ENCODE peak calls at places on chromosome 1, in ten cellular contexts. S is CD8-positive, alpha-beta memory T cell; F is Panc1; Y is K562; J is Karpas-422; N is IMR-90; Z is tibial nerve; D is esophagus squamous epithelium; X is body of pancreas; U is A549. H is an unnamed sample. For H3K4me1, the result is how much of the 10 kb centered on the place peaks cover.

GRCh38 chr1:20616468-20617156 is 16.6 kb upstream of the PINK1 start:
- DNase-seq in S (no peak), F (no peak), Y (no peak), J (peak), N (peak), Z (no peak), D (no peak), X (no peak), U (no peak), H (no peak)

GRCh38 chr1:27109103-27109822 is 45.7 kb downstream of the SLC9A1 start:
- DNase-seq in S (no peak), F (no peak), Y (peak), J (peak), N (no peak), Z (no peak), D (no peak), X (no peak), U (peak), H (no peak)

GRCh38 chr1:212178830-212179370 is 106.3 kb upstream of the PPP2R5A start:
- DNase-seq in S (no peak), F (no peak), Y (no peak), J (peak), N (peak), Z (no peak), D (no peak), X (no peak), U (no peak), H (no peak)

GRCh38 chr1:23613191-23614126 is 54.2 kb upstream of the ID3 start:
- DNase-seq in S (peak), F (no peak), Y (no peak), J (no peak), N (no peak), Z (no peak), D (no peak), X (no peak), U (no peak), H (no peak)

GRCh38 chr1:205484985-205485967 is 19.2 kb upstream of the CDK18 start:
- DNase-seq in S (peak), F (no peak), Y (peak), J (peak), N (peak), Z (peak), D (no peak), X (peak), U (peak), H (peak)

GRCh38 chr1:234955107-234955731 is 173.4 kb downstream of the TOMM20 start:
- DNase-seq in S (no peak), F (no peak), Y (no peak), J (no peak), N (peak), Z (no peak), D (no peak), X (peak), U (no peak), H (peak)

GRCh38 chr1:204584699-204585372 is 68.6 kb downstream of the MDM4 start:
- DNase-seq in S (peak), F (no peak), Y (no peak), J (peak), N (no peak), Z (no peak), D (no peak), X (no peak), U (no peak), H (no peak)

GRCh38 chr1:43507296-43508295 is 23.1 kb upstream of the PTPRF start:
- DNase-seq in S (no peak), F (no peak), Y (no peak), J (no peak), N (no peak), Z (no peak), D (no peak), X (no peak), U (no peak), H (no peak)

GRCh38 chr1:17777330-17777729 is 22.2 kb downstream of the ACTL8 start:
- DNase-seq in S (no peak), F (no peak), Y (no peak), J (no peak), N (no peak), Z (no peak), D (no peak), X (no peak), U (no peak), H (no peak)

GRCh38 chr1:84387480-84388163 is 10.7 kb upstream of the DNASE2B start:
- DNase-seq in S (no peak), F (no peak), Y (no peak), J (peak), N (no peak), Z (no peak), D (no peak), X (no peak), U (no peak), H (no peak)

GRCh38 chr1:212287261-212287895 is 2.2 kb downstream of the PPP2R5A start:
- DNase-seq in S (no peak), F (no peak), Y (no peak), J (peak), N (no peak), Z (no peak), D (no peak), X (no peak), U (no peak), H (no peak)

GRCh38 chr1:30734106-30734505 is 10.7 kb upstream of the MATN1 start:
- DNase-seq in S (no peak), F (no peak), Y (no peak), J (no peak), N (no peak), Z (no peak), D (no peak), X (no peak), U (no peak), H (no peak)

GRCh38 chr1:221437171-221437570 is 304.7 kb downstream of the DUSP10 start:
- DNase-seq in S (no peak), F (no peak), Y (no peak), J (no peak), N (peak), Z (no peak), D (no peak), X (no peak), U (no peak), H (no peak)

GRCh38 chr1:174134000-174134659 is 25.2 kb upstream of the RABGAP1L start:
- DNase-seq in S (no peak), F (no peak), Y (no peak), J (peak), N (no peak), Z (no peak), D (no peak), X (no peak), U (no peak), H (no peak)

GRCh38 chr1:201896951-201897391 is 8.3 kb downstream of the SHISA4 start:
- DNase-seq in S (no peak), F (no peak), Y (no peak), J (no peak), N (peak), Z (no peak), D (no peak), X (no peak), U (peak), H (peak)

DNA sequence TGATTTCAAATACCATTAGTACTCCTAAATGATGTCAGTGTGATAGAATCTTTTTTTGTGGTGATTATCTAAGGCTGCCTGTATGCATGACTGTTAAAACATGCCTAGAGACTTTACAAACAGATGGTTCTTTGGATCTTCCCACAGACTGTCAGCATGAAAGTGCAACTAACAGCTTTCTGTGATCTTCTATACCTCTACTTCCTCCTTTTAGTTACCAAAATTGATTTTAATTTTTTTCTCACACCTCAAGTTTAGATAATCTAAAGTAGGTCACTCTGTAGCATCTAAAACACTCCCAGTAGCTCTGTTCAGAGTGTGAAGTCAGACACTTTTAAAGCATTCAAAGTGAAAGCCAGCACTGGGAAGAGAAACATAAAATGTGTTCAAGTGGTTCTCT is 534.5 kb downstream of the PTPRC start:
- DNase-seq in S (peak), F (no peak), Y (no peak), J (no peak), N (peak), Z (no peak), D (no peak), X (no peak), U (no peak), H (no peak)
- H3K27ac ChIP-seq in S (no peak), F (no peak), Y (no peak), J (no peak), N (no peak), Z (no peak), D (no peak), X (no peak), U (no peak), H (no peak)

GRCh38 chr1:37479255-37480124 is 5.1 kb downstream of the ZC3H12A start:
- DNase-seq in S (peak), F (no peak), Y (peak), J (peak), N (peak), Z (peak), D (peak), X (peak), U (peak), H (peak)
- H3K4me3 ChIP-seq in S (peak), F (peak), Y (peak), J (peak), N (peak), Z (peak), D (peak), X (no peak), U (peak), H (peak)

GRCh38 chr1:1889090-1889750 is 1.7 kb downstream of the GNB1 start:
- DNase-seq in S (no peak), F (no peak), Y (no peak), J (no peak), N (peak), Z (no peak), D (no peak), X (no peak), U (no peak), H (no peak)

GRCh38 chr1:1892079-1892762 is 1.3 kb upstream of the GNB1 start:
- DNase-seq in S (no peak), F (no peak), Y (no peak), J (no peak), N (no peak), Z (no peak), D (no peak), X (no peak), U (no peak), H (no peak)

GRCh38 chr1:1890506-1891348 is at the start of gene GNB1:
- DNase-seq in S (peak), F (no peak), Y (peak), J (peak), N (peak), Z (peak), D (no peak), X (peak), U (peak), H (peak)

GRCh38 chr1:1891349-1892078 is 627 bp upstream of the GNB1 start:
- DNase-seq in S (no peak), F (no peak), Y (peak), J (peak), N (peak), Z (peak), D (no peak), X (peak), U (no peak), H (peak)

GRCh38 chr1:1889847-1890505 is 911 bp downstream of the GNB1 start:
- DNase-seq in S (peak), F (no peak), Y (peak), J (peak), N (peak), Z (peak), D (no peak), X (no peak), U (no peak), H (peak)
- H3K4me1 ChIP-seq in S (half or more), F (under half), Y (under half), J (under half), N (under half), Z (half or more), D (half or more), X (half or more), U (under half), H (under half)

DNA sequence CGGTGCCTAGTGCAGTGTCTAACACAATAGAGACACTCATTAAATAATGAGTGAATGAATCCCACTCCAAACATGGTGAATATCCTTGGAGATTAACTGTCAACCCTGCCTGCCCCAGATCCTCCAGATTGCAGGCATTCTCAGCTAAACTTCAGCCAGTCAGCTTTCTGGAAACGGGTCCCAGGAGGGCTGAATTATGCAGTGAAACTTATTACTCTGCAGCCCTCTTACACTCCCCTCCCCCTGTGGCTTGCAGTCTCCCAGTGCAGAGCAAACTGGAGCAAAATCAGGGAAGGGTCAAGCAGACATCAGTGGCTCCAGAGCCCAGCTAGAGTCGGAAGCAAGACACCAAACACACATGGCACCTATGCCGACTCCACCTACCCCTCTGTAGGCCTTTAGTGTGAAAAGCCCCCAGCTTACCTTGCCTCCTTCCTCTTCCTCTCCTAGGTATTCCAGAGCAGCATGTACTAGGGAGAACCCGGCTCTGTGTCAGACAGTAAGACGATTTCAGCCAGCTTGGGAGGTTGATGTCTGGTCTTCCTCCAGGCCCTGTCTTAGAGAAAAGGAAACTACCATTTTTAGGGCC is 6.5 kb upstream of the RGS16 start:
- DNase-seq in S (no peak), F (no peak), Y (no peak), J (no peak), N (no peak), Z (no peak), D (no peak), X (no peak), U (no peak), H (no peak)
- H3K27ac ChIP-seq in S (no peak), F (no peak), Y (no peak), J (no peak), N (no peak), Z (no peak), D (no peak), X (no peak), U (no peak), H (no peak)

DNA sequence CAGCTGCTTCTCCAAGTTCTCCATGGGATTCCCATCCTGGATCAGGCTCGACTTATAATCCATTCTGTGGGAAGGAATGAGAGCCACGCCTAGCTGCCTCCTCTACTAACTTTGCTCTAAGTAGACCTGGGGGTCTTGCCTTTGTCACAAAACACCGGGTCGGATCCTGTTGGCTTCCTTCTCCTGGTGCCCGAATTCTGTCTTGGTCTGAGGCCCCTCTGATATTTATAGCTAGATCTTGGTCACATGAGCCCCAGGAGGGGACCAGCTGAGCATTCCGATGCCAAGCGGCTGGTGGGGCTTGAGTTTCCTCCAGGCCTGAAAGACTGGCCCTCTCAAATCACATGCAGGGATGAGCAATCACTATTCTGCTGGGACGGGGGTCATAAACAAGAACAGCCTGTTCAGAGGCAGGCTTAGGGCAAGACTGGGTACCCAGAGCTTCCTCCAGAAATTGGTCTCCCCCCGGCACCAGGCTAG is at the start of gene TRIM63:
- DNase-seq in S (no peak), F (no peak), Y (no peak), J (no peak), N (no peak), Z (no peak), D (no peak), X (no peak), U (no peak), H (no peak)
- H3K4me3 ChIP-seq in S (no peak), F (no peak), Y (no peak), J (no peak), N (no peak), Z (no peak), D (no peak), X (no peak), U (no peak), H (no peak)

GRCh38 chr1:19397217-19397945 is 85.3 kb downstream of the SLC66A1 start:
- DNase-seq in S (no peak), F (no peak), Y (no peak), J (no peak), N (no peak), Z (no peak), D (no peak), X (no peak), U (no peak), H (no peak)
- H3K4me1 ChIP-seq in S (under half), F (under half), Y (under half), J (under half), N (under half), Z (half or more), D (half or more), X (under half), U (under half), H (under half)